ENCODE peak calls at places on chromosomes 7 and 10, in five cellular contexts. One of them, this sample, is unnamed. For H3K4me1, the result is how much of the 10 kb centered on the place peaks cover.

GRCh38 chr10:103055105-103055504 is 137.0 kb downstream of the CNNM2 start:
- DNase-seq in GM12878: no peak
- DNase-seq in SK-N-SH: no peak
- DNase-seq in K562: no peak
- DNase-seq in NT2/D1: no peak
- DNase-seq in this sample: no peak

GRCh38 chr7:1015631-1016121 is 28.7 kb upstream of the GPR146 start:
- DNase-seq in SK-N-SH: no peak
- DNase-seq in K562: no peak
- DNase-seq in GM12878: no peak
- DNase-seq in NT2/D1: no peak
- DNase-seq in this sample: no peak

GRCh38 chr7:16998481-16999051 is 116.8 kb upstream of the AGR3 start:
- DNase-seq in K562: no peak
- DNase-seq in GM12878: no peak
- DNase-seq in NT2/D1: no peak
- DNase-seq in SK-N-SH: no peak
- DNase-seq in this sample: no peak

GRCh38 chr7:55642266-55642665 is 70.0 kb upstream of the VOPP1 start:
- DNase-seq in GM12878: no peak
- DNase-seq in NT2/D1: no peak
- DNase-seq in SK-N-SH: no peak
- DNase-seq in K562: no peak
- DNase-seq in this sample: no peak

GRCh38 chr10:69061305-69062161 is 26.4 kb upstream of the SRGN start:
- DNase-seq in SK-N-SH: peak
- DNase-seq in NT2/D1: no peak
- DNase-seq in K562: peak
- DNase-seq in GM12878: no peak
- DNase-seq in this sample: no peak

GRCh38 chr10:74962517-74962916 is 136.1 kb downstream of the KAT6B start:
- DNase-seq in GM12878: no peak
- DNase-seq in NT2/D1: no peak
- DNase-seq in K562: no peak
- DNase-seq in SK-N-SH: no peak
- DNase-seq in this sample: no peak

GRCh38 chr10:77493851-77494788 is 143.5 kb downstream of the KCNMA1 start:
- DNase-seq in SK-N-SH: peak
- DNase-seq in K562: peak
- DNase-seq in NT2/D1: no peak
- DNase-seq in GM12878: no peak
- DNase-seq in this sample: peak

GRCh38 chr7:67618569-67619543 is 622.2 kb downstream of the TYW1 start:
- DNase-seq in GM12878: no peak
- DNase-seq in SK-N-SH: peak
- DNase-seq in K562: no peak
- DNase-seq in NT2/D1: peak
- DNase-seq in this sample: no peak

GRCh38 chr7:50857804-50858203 is 75.1 kb upstream of the GRB10 start:
- DNase-seq in GM12878: no peak
- DNase-seq in SK-N-SH: no peak
- DNase-seq in NT2/D1: no peak
- DNase-seq in K562: no peak
- DNase-seq in this sample: no peak

GRCh38 chr7:50832744-50833143 is 50.0 kb upstream of the GRB10 start:
- DNase-seq in NT2/D1: no peak
- DNase-seq in K562: no peak
- DNase-seq in GM12878: no peak
- DNase-seq in SK-N-SH: no peak
- DNase-seq in this sample: no peak

GRCh38 chr7:90669492-90669891 is 73.4 kb downstream of the CDK14 start:
- DNase-seq in NT2/D1: no peak
- DNase-seq in GM12878: no peak
- DNase-seq in SK-N-SH: no peak
- DNase-seq in K562: no peak
- DNase-seq in this sample: no peak

GRCh38 chr7:4806983-4807625 is 31.7 kb downstream of the AP5Z1 start:
- DNase-seq in SK-N-SH: no peak
- DNase-seq in GM12878: no peak
- DNase-seq in NT2/D1: no peak
- DNase-seq in K562: no peak
- DNase-seq in this sample: no peak

GRCh38 chr7:4809091-4809591 is 33.7 kb downstream of the AP5Z1 start:
- DNase-seq in SK-N-SH: no peak
- DNase-seq in GM12878: no peak
- DNase-seq in NT2/D1: no peak
- DNase-seq in K562: no peak
- DNase-seq in this sample: no peak

GRCh38 chr7:4808565-4808964 is 33.1 kb downstream of the AP5Z1 start:
- DNase-seq in K562: no peak
- DNase-seq in SK-N-SH: no peak
- DNase-seq in GM12878: no peak
- DNase-seq in NT2/D1: no peak
- DNase-seq in this sample: no peak

GRCh38 chr7:4809691-4810090 is 34.3 kb downstream of the AP5Z1 start:
- DNase-seq in NT2/D1: no peak
- DNase-seq in SK-N-SH: no peak
- DNase-seq in GM12878: no peak
- DNase-seq in K562: no peak
- DNase-seq in this sample: no peak

GRCh38 chr7:4807708-4808420 is 32.4 kb downstream of the AP5Z1 start:
- DNase-seq in K562: no peak
- DNase-seq in SK-N-SH: no peak
- DNase-seq in NT2/D1: no peak
- DNase-seq in GM12878: no peak
- DNase-seq in this sample: no peak
- H3K4me3 ChIP-seq in K562: no peak
- H3K4me3 ChIP-seq in SK-N-SH: no peak
- H3K4me3 ChIP-seq in NT2/D1: no peak
- H3K4me3 ChIP-seq in GM12878: no peak
- H3K4me3 ChIP-seq in this sample: no peak

DNA sequence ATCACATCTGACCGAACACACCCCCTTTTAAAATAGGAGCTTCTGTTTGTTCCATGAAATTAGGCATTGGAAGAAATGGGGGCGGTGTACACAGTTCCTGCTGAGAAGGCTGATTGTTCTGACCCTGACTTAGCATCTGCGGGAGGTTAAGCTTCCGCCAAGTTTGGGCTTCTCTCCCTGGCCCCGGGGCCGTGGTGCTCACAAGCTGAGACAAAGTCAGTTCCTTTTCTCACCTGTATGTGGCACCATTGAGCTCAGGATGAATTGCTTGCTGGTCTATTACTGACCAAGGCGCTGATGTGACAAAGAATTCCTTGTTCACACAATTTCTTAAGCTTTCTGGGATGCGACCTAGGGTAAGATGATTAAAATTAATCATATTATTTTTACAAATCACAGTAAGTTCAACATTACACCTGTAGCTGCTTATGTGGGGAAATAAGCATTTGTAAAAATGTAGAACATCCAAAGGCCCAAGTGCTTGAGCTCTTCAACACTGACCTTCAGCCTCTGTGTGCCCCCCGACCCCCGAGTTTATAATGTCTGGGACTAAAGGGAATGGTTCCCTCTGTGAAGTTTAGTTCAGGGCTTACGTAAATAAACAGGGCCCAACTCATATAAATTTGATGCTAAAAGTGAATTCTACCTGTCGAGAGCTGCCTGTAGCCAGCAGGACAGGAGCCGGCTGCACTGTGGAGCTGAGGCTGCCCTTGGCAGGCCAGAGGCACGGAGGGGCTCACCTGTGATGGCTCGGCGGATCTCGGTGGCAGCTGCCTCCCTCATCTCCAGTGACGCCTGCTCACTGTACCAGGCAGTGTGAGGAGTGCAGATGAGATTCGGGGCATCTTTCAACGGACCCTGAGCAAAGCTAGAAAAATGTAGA is 50.8 kb downstream of the ZRANB1 start:
- DNase-seq in K562: no peak
- DNase-seq in NT2/D1: peak
- DNase-seq in GM12878: no peak
- DNase-seq in SK-N-SH: peak
- DNase-seq in this sample: peak
- TF ChIP-seq YY1 in K562: no peak
- TF ChIP-seq YY1 in NT2/D1: no peak
- TF ChIP-seq YY1 in GM12878: no peak
- TF ChIP-seq YY1 in SK-N-SH: no peak
- TF ChIP-seq YY1 in this sample: no peak

GRCh38 chr7:30658471-30659074 is 23.7 kb downstream of the CRHR2 start:
- DNase-seq in K562: no peak
- DNase-seq in SK-N-SH: no peak
- DNase-seq in GM12878: no peak
- DNase-seq in NT2/D1: no peak
- DNase-seq in this sample: no peak

GRCh38 chr7:30656006-30656575 is 26.2 kb downstream of the CRHR2 start:
- DNase-seq in K562: no peak
- DNase-seq in SK-N-SH: no peak
- DNase-seq in GM12878: no peak
- DNase-seq in NT2/D1: no peak
- DNase-seq in this sample: no peak

GRCh38 chr7:30656611-30657010 is 25.6 kb downstream of the CRHR2 start:
- DNase-seq in GM12878: no peak
- DNase-seq in K562: no peak
- DNase-seq in SK-N-SH: no peak
- DNase-seq in NT2/D1: no peak
- DNase-seq in this sample: no peak

GRCh38 chr7:30655096-30655970 is 26.9 kb downstream of the CRHR2 start:
- DNase-seq in SK-N-SH: no peak
- DNase-seq in NT2/D1: no peak
- DNase-seq in K562: no peak
- DNase-seq in GM12878: no peak
- DNase-seq in this sample: no peak

DNA sequence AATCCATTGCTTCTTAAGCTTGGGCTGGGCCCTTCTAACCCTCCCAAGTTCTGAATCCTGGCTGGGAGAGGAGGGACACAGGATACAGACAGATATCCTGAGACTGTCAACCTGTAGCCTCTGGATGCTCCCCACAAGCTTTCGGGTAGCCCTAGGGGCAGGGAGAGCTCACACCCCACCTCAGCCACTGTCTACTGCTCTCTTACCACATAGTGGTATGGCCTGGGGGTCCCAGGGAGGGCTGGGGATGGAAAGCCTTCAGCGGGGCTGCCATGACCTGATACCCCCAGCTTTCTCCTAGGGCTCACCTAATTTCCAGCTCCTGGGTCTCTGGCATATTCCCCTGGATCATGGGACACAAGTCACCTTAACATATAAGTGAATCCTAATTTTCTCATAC is 25.1 kb downstream of the CRHR2 start:
- DNase-seq in NT2/D1: no peak
- DNase-seq in GM12878: no peak
- DNase-seq in K562: no peak
- DNase-seq in SK-N-SH: no peak
- DNase-seq in this sample: no peak
- H3K4me1 ChIP-seq in NT2/D1: under half
- H3K4me1 ChIP-seq in GM12878: under half
- H3K4me1 ChIP-seq in K562: under half
- H3K4me1 ChIP-seq in SK-N-SH: under half
- H3K4me1 ChIP-seq in this sample: under half

GRCh38 chr7:157339777-157340677 is 3.2 kb downstream of the DNAJB6 start:
- DNase-seq in SK-N-SH: peak
- DNase-seq in K562: peak
- DNase-seq in NT2/D1: no peak
- DNase-seq in GM12878: no peak
- DNase-seq in this sample: peak
- H3K4me3 ChIP-seq in SK-N-SH: no peak
- H3K4me3 ChIP-seq in K562: peak
- H3K4me3 ChIP-seq in NT2/D1: no peak
- H3K4me3 ChIP-seq in GM12878: peak
- H3K4me3 ChIP-seq in this sample: no peak

DNA sequence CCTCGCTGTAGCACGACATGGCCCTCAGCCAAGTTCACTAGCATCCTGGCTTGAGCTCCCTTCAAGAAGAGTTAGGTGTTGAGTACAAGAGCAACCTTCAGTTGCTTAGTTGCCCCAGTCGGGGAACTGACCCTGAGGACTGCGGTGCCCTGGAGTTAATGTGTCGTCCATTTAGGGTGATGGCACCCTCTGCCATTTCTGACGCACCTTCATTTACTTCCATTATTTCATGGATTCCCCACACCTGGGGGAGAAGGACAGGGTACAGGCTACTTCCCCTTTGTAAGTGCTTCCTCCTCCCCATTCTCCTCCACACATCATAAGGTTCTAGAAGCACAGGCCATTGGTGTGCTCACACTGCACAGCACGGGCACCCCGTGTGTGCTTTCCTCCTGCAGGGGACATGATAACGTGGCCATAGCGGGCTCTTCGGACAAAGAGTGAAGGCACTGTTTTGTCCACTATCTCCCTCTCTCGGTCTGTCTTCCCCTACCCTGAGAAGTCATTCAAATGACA is 1.8 kb downstream of the ALOX5 start:
- DNase-seq in SK-N-SH: no peak
- DNase-seq in NT2/D1: no peak
- DNase-seq in K562: peak
- DNase-seq in GM12878: no peak
- DNase-seq in this sample: no peak
- TF ChIP-seq YY1 in SK-N-SH: no peak
- TF ChIP-seq YY1 in NT2/D1: no peak
- TF ChIP-seq YY1 in K562: no peak
- TF ChIP-seq YY1 in GM12878: no peak
- TF ChIP-seq YY1 in this sample: no peak

GRCh38 chr10:132517951-132518521 is 19.6 kb upstream of the INPP5A start:
- DNase-seq in K562: no peak
- DNase-seq in NT2/D1: no peak
- DNase-seq in SK-N-SH: no peak
- DNase-seq in GM12878: no peak
- DNase-seq in this sample: no peak
- H3K4me1 ChIP-seq in K562: under half
- H3K4me1 ChIP-seq in NT2/D1: under half
- H3K4me1 ChIP-seq in SK-N-SH: under half
- H3K4me1 ChIP-seq in GM12878: under half
- H3K4me1 ChIP-seq in this sample: under half

GRCh38 chr7:108197371-108198091 is 67.4 kb upstream of the LAMB4 start:
- DNase-seq in K562: no peak
- DNase-seq in NT2/D1: no peak
- DNase-seq in SK-N-SH: no peak
- DNase-seq in GM12878: no peak
- DNase-seq in this sample: no peak
- H3K4me3 ChIP-seq in K562: no peak
- H3K4me3 ChIP-seq in NT2/D1: no peak
- H3K4me3 ChIP-seq in SK-N-SH: no peak
- H3K4me3 ChIP-seq in GM12878: no peak
- H3K4me3 ChIP-seq in this sample: no peak

GRCh38 chr10:43221419-43222293 is 45.2 kb downstream of the RASGEF1A start:
- DNase-seq in K562: peak
- DNase-seq in GM12878: no peak
- DNase-seq in NT2/D1: peak
- DNase-seq in SK-N-SH: no peak
- DNase-seq in this sample: no peak
- TF ChIP-seq YY1 in K562: no peak
- TF ChIP-seq YY1 in GM12878: no peak
- TF ChIP-seq YY1 in NT2/D1: no peak
- TF ChIP-seq YY1 in SK-N-SH: no peak
- TF ChIP-seq YY1 in this sample: no peak

This sample was measured in HCT116.